ENCODE peak calls at places on chromosomes 1 and 21, in six cellular contexts. M is IMR-90, R is prostate gland, I is HAP-1, D is tibial artery, H is adrenal gland. F is an unnamed sample.
A peak's percentile ranks its signal among the peaks of the same experiment; 100 is the strongest.

GRCh38 chr21:36734367-36735200 is 35.7 kb downstream of the SIM2 start:
- DNase-seq in D (peak; percentile 33), R (no peak), M (no peak), H (no peak), I (no peak), F (no peak)

GRCh38 chr1:66206563-66207154 is 327.3 kb upstream of the SGIP1 start:
- DNase-seq in I (no peak), H (no peak), M (peak; percentile 32), D (no peak), R (no peak), F (no peak)

GRCh38 chr1:236069796-236070195 is 4.9 kb upstream of the NID1 start:
- DNase-seq in I (no peak), R (no peak), D (no peak), M (no peak), H (no peak), F (no peak)

GRCh38 chr1:217528271-217528670 is 102.6 kb downstream of the GPATCH2 start:
- DNase-seq in D (no peak), R (no peak), M (peak; percentile 77), H (no peak), I (no peak), F (no peak)

GRCh38 chr1:44239961-44240371 is 26.7 kb downstream of the DMAP1 start:
- DNase-seq in D (peak; percentile 90), M (no peak), R (no peak), H (no peak), I (no peak), F (no peak)

GRCh38 chr1:226082959-226083302 is 20.4 kb downstream of the H3-3A start:
- DNase-seq in D (peak; percentile 82), H (peak; percentile 51), I (peak; percentile 58), R (peak; percentile 49), M (no peak), F (no peak)

GRCh38 chr1:156913809-156914387 is 6.5 kb upstream of the LRRC71 start:
- DNase-seq in R (no peak), I (no peak), M (no peak), D (no peak), H (no peak), F (no peak)

GRCh38 chr1:9852410-9853301 is 28.9 kb upstream of the CLSTN1 start:
- DNase-seq in M (peak; percentile 59), I (no peak), H (no peak), R (no peak), D (no peak), F (no peak)

GRCh38 chr1:180732866-180733265 is 101.0 kb downstream of the XPR1 start:
- DNase-seq in D (no peak), I (no peak), R (no peak), M (no peak), H (no peak), F (no peak)

GRCh38 chr21:33189845-33190244 is 39.9 kb upstream of the IFNAR2 start:
- DNase-seq in H (no peak), M (no peak), R (no peak), I (no peak), D (no peak), F (no peak)

GRCh38 chr1:118116909-118117308 is 68.1 kb downstream of the SPAG17 start:
- DNase-seq in I (no peak), M (no peak), D (no peak), R (no peak), H (no peak), F (no peak)

GRCh38 chr1:239930646-239931262 is 160.9 kb upstream of the FMN2 start:
- DNase-seq in D (no peak), H (no peak), M (peak; percentile 27), R (no peak), I (no peak), F (no peak)

GRCh38 chr1:155979525-155980343 is 1.4 kb upstream of the ARHGEF2 start:
- DNase-seq in R (no peak), D (peak; percentile 90), I (no peak), H (no peak), M (no peak), F (no peak)

GRCh38 chr1:200429221-200429751 is 19.4 kb upstream of the ZNF281 start:
- DNase-seq in H (no peak), M (peak; percentile 62), I (no peak), D (no peak), R (no peak), F (no peak)

GRCh38 chr1:214224605-214225354 is 56.2 kb upstream of the SMYD2 start:
- DNase-seq in D (no peak), R (no peak), I (no peak), M (peak; percentile 41), H (no peak), F (no peak)

GRCh38 chr1:53860967-53861411 is 22.9 kb upstream of the NDC1 start:
- DNase-seq in I (peak; percentile 69), D (no peak), R (no peak), H (peak; percentile 36), M (peak; percentile 61), F (no peak)

GRCh38 chr1:81799939-81800740 is 594 bp upstream of the ADGRL2 start:
- DNase-seq in M (peak; percentile 66), H (peak; percentile 58), R (peak; percentile 64), I (peak; percentile 82), D (peak; percentile 77), F (no peak)

GRCh38 chr1:162983671-162984425 is 85.3 kb upstream of the RGS4 start:
- DNase-seq in I (no peak), D (no peak), H (no peak), M (no peak), R (no peak), F (no peak)

GRCh38 chr1:26833432-26834405 is 7.2 kb downstream of the ZDHHC18 start:
- DNase-seq in D (no peak), H (no peak), M (no peak), I (no peak), R (no peak), F (peak; percentile 87)

GRCh38 chr1:167720965-167721616 is 691 bp upstream of the MPZL1 start:
- DNase-seq in H (peak; percentile 48), R (peak; percentile 54), D (no peak), I (peak; percentile 48), M (peak; percentile 68), F (peak; percentile 13)

GRCh38 chr21:25688284-25689035 is 46.2 kb downstream of the ATP5PF start:
- DNase-seq in M (no peak), I (no peak), R (no peak), H (no peak), D (no peak), F (no peak)

GRCh38 chr1:112713466-112714312 is 1.4 kb downstream of the PPM1J start:
- DNase-seq in D (no peak), M (no peak), R (no peak), I (no peak), H (no peak), F (no peak)

GRCh38 chr21:18354947-18355346 is 48.6 kb downstream of the TMPRSS15 start:
- DNase-seq in H (no peak), I (no peak), M (no peak), R (no peak), D (no peak), F (no peak)

GRCh38 chr21:43667191-43667904 is 8.0 kb downstream of the RRP1B start:
- DNase-seq in D (no peak), R (no peak), H (no peak), M (peak; percentile 81), I (no peak), F (no peak)

GRCh38 chr1:36847761-36848160 is 186.6 kb downstream of the GRIK3 start:
- DNase-seq in R (no peak), M (no peak), D (no peak), H (no peak), I (no peak), F (no peak)

GRCh38 chr1:36847186-36847585 is 187.1 kb downstream of the GRIK3 start:
- DNase-seq in H (no peak), M (no peak), R (no peak), D (no peak), I (no peak), F (no peak)

GRCh38 chr1:36852586-36852985 is 181.7 kb downstream of the GRIK3 start:
- DNase-seq in I (no peak), R (no peak), M (no peak), H (no peak), D (no peak), F (no peak)

GRCh38 chr1:36849956-36850355 is 184.4 kb downstream of the GRIK3 start:
- DNase-seq in D (no peak), M (no peak), I (no peak), H (no peak), R (no peak), F (no peak)

DNA sequence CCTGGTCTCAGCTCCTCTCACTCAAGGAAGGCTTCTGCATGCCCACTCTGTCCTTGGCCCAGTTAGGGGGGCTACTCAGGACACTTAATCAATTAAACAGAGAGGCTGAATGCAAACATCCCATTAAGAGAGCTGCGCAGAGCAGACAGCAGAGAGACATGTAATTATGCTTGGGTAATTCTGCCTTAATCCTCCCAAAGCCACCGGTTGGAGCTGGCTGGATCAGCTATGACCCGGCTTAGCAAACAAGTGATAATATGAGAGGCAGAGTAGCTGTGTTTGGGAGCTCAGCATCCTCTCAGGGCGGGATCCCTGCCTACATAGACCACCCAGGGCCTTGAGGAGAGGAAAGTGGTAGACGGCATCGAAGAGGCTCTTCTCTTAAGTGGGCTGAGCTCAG is 183.2 kb downstream of the GRIK3 start:
- DNase-seq in R (no peak), D (no peak), I (no peak), M (no peak), H (no peak), F (no peak)
- H3K27me3 ChIP-seq in R (peaks cover 11% of the 10 kb centered on the region), D (no peaks in the 10 kb centered on the region), I (peaks cover 51% of the 10 kb centered on the region), M (no peaks in the 10 kb centered on the region), H (peaks cover 11% of the 10 kb centered on the region), F (no peaks in the 10 kb centered on the region)

DNA sequence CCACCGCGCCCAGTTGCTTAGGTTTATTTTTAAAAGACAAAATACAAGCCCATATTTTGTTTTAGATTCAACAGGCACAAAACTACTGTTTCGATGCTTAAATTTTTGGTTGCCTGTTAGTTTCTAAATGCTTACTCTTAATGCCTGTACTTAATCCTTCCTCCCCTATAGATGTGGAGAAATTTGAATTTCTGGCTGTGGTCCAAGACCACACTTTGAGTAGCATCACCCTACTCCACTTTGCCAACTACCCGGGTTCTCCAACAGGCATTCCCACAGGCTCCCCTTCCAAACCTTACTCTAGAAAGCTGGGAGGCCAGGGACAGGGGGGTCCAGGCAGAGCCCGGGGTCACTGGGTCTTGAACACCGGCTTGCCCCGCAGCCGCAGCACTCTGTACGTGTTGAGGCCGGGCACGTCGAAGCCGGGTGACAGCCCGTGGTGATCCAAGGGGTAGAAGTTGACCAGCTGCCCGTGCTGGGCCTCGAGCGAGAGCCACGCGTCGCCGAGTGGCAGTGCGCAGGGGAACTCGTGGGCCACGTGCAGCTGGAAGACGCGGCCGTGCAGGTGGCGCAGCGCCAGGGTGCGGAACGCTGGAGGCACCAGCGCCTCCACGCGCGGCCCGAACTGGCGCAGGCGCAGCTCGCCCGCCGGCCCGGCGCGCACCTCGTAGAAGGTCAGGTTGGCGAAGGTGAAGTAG is 19.8 kb downstream of the LACTBL1 start:
- DNase-seq in M (no peak), I (no peak), R (no peak), D (no peak), H (no peak), F (no peak)
- H3K27me3 ChIP-seq in M (peaks cover 55% of the 10 kb centered on the region), I (no peaks in the 10 kb centered on the region), R (peaks cover 5% of the 10 kb centered on the region), D (no peaks in the 10 kb centered on the region), H (peaks cover 25% of the 10 kb centered on the region), F (no peaks in the 10 kb centered on the region)

GRCh38 chr1:224879404-224879803 is 50.1 kb upstream of the DNAH14 start:
- DNase-seq in I (no peak), M (peak; percentile 28), R (no peak), D (no peak), H (no peak), F (no peak)
- H3K27me3 ChIP-seq in I (peaks cover 56% of the 10 kb centered on the region), M (peaks cover 8% of the 10 kb centered on the region), R (no peaks in the 10 kb centered on the region), D (no peaks in the 10 kb centered on the region), H (no peaks in the 10 kb centered on the region), F (no peaks in the 10 kb centered on the region)

GRCh38 chr1:154517661-154518060 is 15.4 kb upstream of the SHE start:
- DNase-seq in R (no peak), M (no peak), I (no peak), D (peak; percentile 17), H (no peak), F (no peak)
- H3K27me3 ChIP-seq in R (no peaks in the 10 kb centered on the region), M (peaks cover 63% of the 10 kb centered on the region), I (peaks cover 2% of the 10 kb centered on the region), D (no peaks in the 10 kb centered on the region), H (no peaks in the 10 kb centered on the region), F (no peaks in the 10 kb centered on the region)

F was measured in naive thymus-derived CD4-positive, alpha-beta T cell.